ENCODE peak calls at places on chromosomes 1 and 21, in seven cellular contexts. R is mesenchymal stem cell, E is H1, M is neuronal stem cell, B is IMR-90, C is mesendoderm, I is H9. H is an unnamed sample.

GRCh38 chr1:52623812-52624211 is 9.2 kb upstream of the SHISAL2A start:
- DNase-seq in R (no peak), C (no peak), I (no peak), E (no peak), B (no peak), M (no peak), H (no peak)

GRCh38 chr1:66840929-66841328 is 39.9 kb upstream of the INSL5 start:
- DNase-seq in B (no peak), E (no peak), I (no peak), M (no peak), C (no peak), R (no peak), H (no peak)

GRCh38 chr1:23424171-23424959 is at the start of gene TCEA3:
- DNase-seq in I (peak; percentile 44), R (peak; percentile 42), B (no peak), C (peak; percentile 40), E (peak; percentile 69), M (no peak), H (peak; percentile 59)

GRCh38 chr1:44964396-44964795 is 22.0 kb downstream of the EIF2B3 start:
- DNase-seq in M (no peak), E (no peak), I (no peak), C (no peak), R (no peak), B (no peak), H (no peak)

GRCh38 chr1:116923421-116923820 is 13.7 kb downstream of the PTGFRN start:
- DNase-seq in B (no peak), R (no peak), I (no peak), M (no peak), C (no peak), E (no peak), H (no peak)

GRCh38 chr1:25031601-25031965 is 101.5 kb upstream of the RUNX3 start:
- DNase-seq in E (no peak), R (no peak), C (no peak), I (no peak), M (no peak), B (no peak), H (no peak)

GRCh38 chr1:76095800-76096199 is 21.3 kb downstream of the ST6GALNAC3 start:
- DNase-seq in C (peak; percentile 79), B (no peak), R (no peak), M (no peak), E (peak; percentile 56), I (peak; percentile 75), H (no peak)

GRCh38 chr1:28602536-28603439 is 10.7 kb downstream of the RAB42 start:
- DNase-seq in C (peak; percentile 81), I (no peak), M (peak; percentile 54), B (peak; percentile 82), E (peak; percentile 63), R (peak; percentile 85), H (peak; percentile 62)

GRCh38 chr1:29569971-29570634 is 333.8 kb downstream of the PTPRU start:
- DNase-seq in C (no peak), M (no peak), I (no peak), B (peak; percentile 98), E (no peak), R (peak; percentile 91), H (peak; percentile 85)

GRCh38 chr1:9164537-9164910 is 35.6 kb upstream of the GPR157 start:
- DNase-seq in E (no peak), I (no peak), C (no peak), R (no peak), B (no peak), M (no peak), H (no peak)

GRCh38 chr1:200676829-200677228 is 7.1 kb upstream of the DDX59 start:
- DNase-seq in I (no peak), R (no peak), E (no peak), C (no peak), B (no peak), M (no peak), H (no peak)

GRCh38 chr1:59173721-59174120 is 123.2 kb upstream of the FGGY start:
- DNase-seq in M (no peak), E (no peak), B (peak; percentile 93), I (no peak), C (no peak), R (peak; percentile 83), H (no peak)

GRCh38 chr1:223189903-223190724 is 47.1 kb upstream of the TLR5 start:
- DNase-seq in C (no peak), E (peak; percentile 17), B (peak; percentile 31), R (no peak), I (no peak), M (no peak), H (no peak)

GRCh38 chr21:29208044-29208665 is 77.7 kb downstream of the MAP3K7CL start:
- DNase-seq in I (no peak), R (no peak), C (no peak), M (no peak), B (no peak), E (no peak), H (no peak)

GRCh38 chr1:185315364-185316108 is 1.5 kb downstream of the IVNS1ABP start:
- DNase-seq in I (no peak), E (no peak), B (no peak), M (no peak), R (no peak), C (no peak), H (no peak)

GRCh38 chr1:93751391-93752250 is 70.0 kb upstream of the BCAR3 start:
- DNase-seq in B (no peak), R (no peak), I (no peak), C (no peak), E (no peak), M (no peak), H (no peak)

GRCh38 chr1:7012461-7012924 is 227.2 kb downstream of the CAMTA1 start:
- DNase-seq in I (no peak), M (no peak), R (no peak), C (no peak), E (no peak), B (no peak), H (no peak)

GRCh38 chr1:227959325-227959860 is 11.7 kb upstream of the WNT9A start:
- DNase-seq in C (no peak), E (no peak), B (no peak), M (no peak), R (no peak), I (peak; percentile 35), H (no peak)

GRCh38 chr21:16116798-16117197 is 387.0 kb downstream of the USP25 start:
- DNase-seq in B (peak; percentile 77), R (no peak), I (no peak), E (no peak), M (no peak), C (no peak), H (no peak)

DNA sequence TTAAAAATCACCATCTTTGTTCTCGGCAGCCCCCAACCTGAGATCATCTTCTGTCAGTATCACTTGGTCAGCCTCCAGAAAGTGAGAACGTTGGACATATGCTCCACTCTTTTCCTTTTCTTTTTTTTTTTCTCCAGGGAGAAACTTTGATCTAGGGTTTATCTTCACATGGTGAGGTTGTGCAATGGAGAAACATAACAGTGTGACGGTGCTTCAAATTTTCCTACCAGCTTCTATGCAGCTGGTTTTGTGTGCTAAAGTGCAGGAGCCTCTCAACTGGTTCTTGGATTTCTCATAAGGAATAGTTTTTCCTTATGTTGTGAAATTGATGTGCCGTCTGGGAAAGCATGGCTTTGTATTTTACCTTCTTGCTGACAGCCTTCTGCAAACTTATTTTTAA is 1202.9 kb downstream of the NCAM2 start:
- DNase-seq in M (no peak), E (no peak), C (no peak), I (no peak), R (no peak), B (no peak), H (peak; percentile 87)
- H2BK120ac ChIP-seq in M (no peak overlapping the region), E (no peak overlapping the region), C (no peak overlapping the region), I (no peak overlapping the region), R (no peak overlapping the region), B (no peak overlapping the region), H (no peak overlapping the region)

GRCh38 chr1:193242000-193242399 is 55.6 kb upstream of the B3GALT2 start:
- DNase-seq in I (no peak), E (no peak), R (no peak), M (no peak), C (no peak), B (no peak), H (no peak)

GRCh38 chr1:193234523-193234922 is 48.1 kb upstream of the B3GALT2 start:
- DNase-seq in M (no peak), I (no peak), C (no peak), B (no peak), R (no peak), E (no peak), H (no peak)

GRCh38 chr1:193241132-193241827 is 54.9 kb upstream of the B3GALT2 start:
- DNase-seq in C (no peak), B (no peak), E (no peak), R (no peak), I (no peak), M (no peak), H (no peak)

GRCh38 chr1:193240609-193241008 is 54.2 kb upstream of the B3GALT2 start:
- DNase-seq in B (no peak), I (no peak), C (no peak), M (no peak), R (no peak), E (no peak), H (no peak)

GRCh38 chr1:193237381-193237978 is 51.1 kb upstream of the B3GALT2 start:
- DNase-seq in I (no peak), M (no peak), R (no peak), C (peak; percentile 77), E (no peak), B (no peak), H (peak; percentile 10)
- H2BK120ac ChIP-seq in I (no peak overlapping the region), M (no peak overlapping the region), R (no peak overlapping the region), C (no peak overlapping the region), E (no peak overlapping the region), B (no peak overlapping the region), H (no peak overlapping the region)

GRCh38 chr1:4561213-4561612 is 93.2 kb upstream of the AJAP1 start:
- DNase-seq in M (no peak), I (peak; percentile 36), B (no peak), C (peak; percentile 20), E (no peak), R (no peak), H (no peak)
- H2BK120ac ChIP-seq in M (no peak overlapping the region), I (no peak overlapping the region), B (no peak overlapping the region), C (no peak overlapping the region), E (no peak overlapping the region), R (no peak overlapping the region), H (no peak overlapping the region)

GRCh38 chr1:1968767-1969504 is 34.6 kb downstream of the CFAP74 start:
- DNase-seq in I (no peak), B (no peak), M (no peak), E (no peak), R (no peak), C (no peak), H (no peak)

GRCh38 chr1:1969505-1969900 is 34.1 kb downstream of the CFAP74 start:
- DNase-seq in M (no peak), C (no peak), B (no peak), R (no peak), I (no peak), E (no peak), H (no peak)

GRCh38 chr1:1969953-1970716 is 33.5 kb downstream of the CFAP74 start:
- DNase-seq in I (no peak), M (no peak), C (no peak), E (no peak), B (no peak), R (no peak), H (no peak)

GRCh38 chr1:1971688-1972087 is 31.9 kb downstream of the CFAP74 start:
- DNase-seq in E (no peak), M (no peak), B (no peak), R (no peak), C (no peak), I (no peak), H (no peak)

DNA sequence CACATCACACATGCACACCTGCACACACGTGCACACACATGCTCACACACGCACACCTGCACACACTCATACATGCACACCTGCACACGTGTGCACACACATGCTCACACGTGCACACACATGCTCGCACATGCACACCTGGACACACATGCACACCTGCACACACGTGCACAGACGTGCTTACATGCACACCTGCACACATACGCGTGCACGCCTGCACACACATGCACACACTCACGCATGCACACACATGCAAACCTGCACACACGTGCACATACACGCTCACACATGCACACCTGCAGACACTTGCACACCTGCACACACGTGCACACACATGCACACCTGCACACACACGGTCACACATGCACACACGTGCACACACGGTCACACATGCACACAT is 32.6 kb downstream of the CFAP74 start:
- DNase-seq in B (no peak), M (no peak), I (no peak), E (no peak), R (no peak), C (no peak), H (no peak)
- H2BK120ac ChIP-seq in B (no peak overlapping the region), M (no peak overlapping the region), I (no peak overlapping the region), E (peak overlapping the region; percentile 77), R (no peak overlapping the region), C (no peak overlapping the region), H (no peak overlapping the region)

H was measured in trophoblast cell.